ENCODE peak calls at places on chromosomes 3 and 15, in nine cellular contexts. D is IMR-90; L is CD4-positive, alpha-beta T cell; F is nephron progenitor cell; Y is BJ; A is RCC 7860; C is activated CD4-positive, alpha-beta T cell treated with anti-CD3 and anti-CD28 coated beads for 24 hours; V is GOT3; J is iPS DF 19.7. N is an unnamed sample.

GRCh38 chr3:42823351-42823750 is 14.1 kb downstream of the ACKR2 start:
- DNase-seq in Y (no peak), C (no peak), F (no peak), A (no peak), D (peak), V (no peak), L (no peak), J (no peak), N (no peak)

GRCh38 chr3:58164199-58164879 is 46.4 kb downstream of the DNASE1L3 start:
- DNase-seq in L (no peak), V (no peak), Y (no peak), F (no peak), J (no peak), A (peak), D (peak), C (no peak), N (no peak)

GRCh38 chr3:102240720-102241119 is 194.1 kb upstream of the ZPLD1 start:
- DNase-seq in F (no peak), D (no peak), J (no peak), V (no peak), Y (no peak), A (no peak), L (no peak), C (no peak), N (no peak)

GRCh38 chr3:154952538-154952937 is 127.6 kb upstream of the MME start:
- DNase-seq in L (no peak), Y (no peak), J (no peak), F (no peak), D (no peak), C (no peak), A (no peak), V (no peak), N (no peak)

GRCh38 chr3:156693166-156693565 is 18.8 kb downstream of the TIPARP start:
- DNase-seq in L (no peak), A (peak), D (peak), Y (no peak), J (no peak), F (no peak), C (no peak), V (no peak), N (no peak)

GRCh38 chr15:55789066-55789660 is 46.2 kb upstream of the PRTG start:
- DNase-seq in L (peak), D (no peak), J (no peak), Y (no peak), A (no peak), F (no peak), V (no peak), C (peak), N (peak)

GRCh38 chr3:42451116-42451515 is 40.7 kb upstream of the LYZL4 start:
- DNase-seq in V (no peak), Y (no peak), F (no peak), J (no peak), C (no peak), D (no peak), L (no peak), A (no peak), N (no peak)

GRCh38 chr3:128369106-128369708 is 97.5 kb downstream of the DNAJB8 start:
- DNase-seq in V (no peak), A (no peak), Y (no peak), D (no peak), L (no peak), C (no peak), J (no peak), F (no peak), N (no peak)

GRCh38 chr3:8183627-8184026 is 318.0 kb upstream of the LMCD1 start:
- DNase-seq in D (no peak), A (no peak), J (no peak), L (no peak), V (no peak), C (no peak), Y (no peak), F (no peak), N (no peak)

GRCh38 chr3:171862993-171863521 is 19.9 kb downstream of the TMEM212 start:
- DNase-seq in L (no peak), C (no peak), A (no peak), Y (peak), V (no peak), D (peak), J (no peak), F (no peak), N (no peak)

GRCh38 chr3:142027295-142027694 is 122.0 kb downstream of the TFDP2 start:
- DNase-seq in J (no peak), L (no peak), Y (no peak), D (no peak), A (no peak), V (no peak), C (no peak), F (no peak), N (no peak)

GRCh38 chr3:43733459-43734384 is 43.0 kb downstream of the ABHD5 start:
- DNase-seq in L (no peak), V (no peak), J (no peak), Y (peak), D (peak), C (no peak), F (no peak), A (no peak), N (no peak)

GRCh38 chr3:18288243-18288642 is 136.9 kb downstream of the SATB1 start:
- DNase-seq in V (no peak), D (no peak), L (no peak), C (no peak), A (no peak), J (no peak), F (no peak), Y (no peak), N (no peak)

GRCh38 chr15:98077186-98077585 is 116.7 kb downstream of the ARRDC4 start:
- DNase-seq in L (no peak), V (no peak), C (no peak), J (no peak), D (no peak), A (no peak), Y (no peak), F (no peak), N (no peak)

GRCh38 chr15:95995375-95996168 is 334.9 kb upstream of the NR2F2 start:
- DNase-seq in D (peak), J (no peak), Y (no peak), L (no peak), V (no peak), C (no peak), A (no peak), F (no peak), N (no peak)

GRCh38 chr15:55222588-55222987 is 25.8 kb upstream of the RSL24D1 start:
- DNase-seq in C (no peak), V (no peak), D (no peak), J (no peak), A (no peak), F (no peak), L (no peak), Y (no peak), N (no peak)

GRCh38 chr3:177333535-177334495 is 136.5 kb upstream of the TBL1XR1 start:
- DNase-seq in J (no peak), C (no peak), Y (no peak), L (no peak), V (no peak), D (no peak), A (no peak), F (no peak), N (no peak)

GRCh38 chr3:113560845-113561623 is 28.7 kb downstream of the SIDT1 start:
- DNase-seq in V (no peak), J (no peak), A (no peak), F (no peak), Y (no peak), L (no peak), C (no peak), D (no peak), N (no peak)

GRCh38 chr3:59185586-59186381 is 136.0 kb upstream of the CFAP20DC start:
- DNase-seq in D (peak), Y (peak), L (no peak), C (no peak), A (no peak), F (peak), J (no peak), V (no peak), N (no peak)

GRCh38 chr15:63218114-63218808 is 28.9 kb downstream of the RAB8B start:
- DNase-seq in L (no peak), F (no peak), J (no peak), C (no peak), D (peak), V (no peak), A (peak), Y (peak), N (no peak)

GRCh38 chr3:36380171-36381031 is at the start of gene STAC:
- DNase-seq in V (no peak), F (peak), C (no peak), J (no peak), D (no peak), L (no peak), A (peak), Y (no peak), N (peak)

GRCh38 chr3:8607285-8608040 is 37.1 kb downstream of the SSUH2 start:
- DNase-seq in C (no peak), A (no peak), D (peak), L (no peak), V (no peak), Y (no peak), J (peak), F (peak), N (no peak)

GRCh38 chr3:53821631-53822068 is 24.6 kb downstream of the CHDH start:
- DNase-seq in L (no peak), D (peak), A (no peak), Y (no peak), V (no peak), C (no peak), J (no peak), F (no peak), N (no peak)

GRCh38 chr3:140050977-140051957 is 116.3 kb downstream of the CLSTN2 start:
- DNase-seq in A (no peak), D (no peak), C (no peak), J (peak), F (no peak), V (no peak), L (no peak), Y (no peak), N (no peak)

GRCh38 chr3:78026429-78026828 is 986.5 kb downstream of the ROBO2 start:
- DNase-seq in F (no peak), C (no peak), J (no peak), Y (no peak), L (no peak), D (no peak), A (no peak), V (no peak), N (no peak)

N was measured in activated T-helper 2 cell treated with anti-CD3 and anti-CD28 coated beads, Interferon-gamma antibody, Interleukin-2, Interleukin-4, amounts not matched to agents 10 μg/mL and 5 μg/mL and 100 μg/mL, durations not matched to agents 14 hours and 24 hours and 36 hours.